ENCODE peak calls at places on chromosomes 4 and X, in four cellular contexts. One of them, this sample, is unnamed. For H4K20me1, the result is how much of the 10 kb centered on the place peaks cover.

GRCh38 chr4:169225058-169225751 is 45.6 kb downstream of the SH3RF1 start:
- DNase-seq in GM23338: no peak
- DNase-seq in OCI-LY7: no peak
- DNase-seq in PC-3: peak
- DNase-seq in this sample: no peak

GRCh38 chr4:138259801-138260200 is 17.7 kb upstream of the SLC7A11 start:
- DNase-seq in GM23338: no peak
- DNase-seq in OCI-LY7: no peak
- DNase-seq in PC-3: peak
- DNase-seq in this sample: no peak

GRCh38 chr4:188623314-188623854 is 484.1 kb downstream of the TRIML1 start:
- DNase-seq in GM23338: no peak
- DNase-seq in OCI-LY7: no peak
- DNase-seq in PC-3: no peak
- DNase-seq in this sample: no peak

GRCh38 chrX:51891821-51892551 is 1.4 kb upstream of the MAGED1 start:
- DNase-seq in GM23338: peak
- DNase-seq in OCI-LY7: peak
- DNase-seq in PC-3: no peak
- DNase-seq in this sample: no peak

GRCh38 chr4:77833158-77833724 is 14.1 kb upstream of the CNOT6L start:
- DNase-seq in GM23338: no peak
- DNase-seq in OCI-LY7: no peak
- DNase-seq in PC-3: no peak
- DNase-seq in this sample: no peak

GRCh38 chr4:112425823-112426222 is 90.2 kb downstream of the NEUROG2 start:
- DNase-seq in GM23338: no peak
- DNase-seq in OCI-LY7: no peak
- DNase-seq in PC-3: no peak
- DNase-seq in this sample: no peak

GRCh38 chrX:19332983-19333382 is 10.7 kb upstream of the PDHA1 start:
- DNase-seq in GM23338: peak
- DNase-seq in OCI-LY7: no peak
- DNase-seq in PC-3: no peak
- DNase-seq in this sample: no peak

GRCh38 chr4:147498031-147498700 is 17.3 kb downstream of the EDNRA start:
- DNase-seq in GM23338: no peak
- DNase-seq in OCI-LY7: no peak
- DNase-seq in PC-3: peak
- DNase-seq in this sample: no peak

GRCh38 chr4:1758306-1759121 is 34.6 kb upstream of the FGFR3 start:
- DNase-seq in GM23338: no peak
- DNase-seq in OCI-LY7: no peak
- DNase-seq in PC-3: no peak
- DNase-seq in this sample: no peak

GRCh38 chr4:146243141-146243882 is 29.0 kb downstream of the REELD1 start:
- DNase-seq in GM23338: peak
- DNase-seq in OCI-LY7: peak
- DNase-seq in PC-3: peak
- DNase-seq in this sample: no peak

GRCh38 chrX:105302246-105302645 is 81.8 kb upstream of the TEX13A start:
- DNase-seq in GM23338: no peak
- DNase-seq in OCI-LY7: no peak
- DNase-seq in PC-3: peak
- DNase-seq in this sample: no peak

GRCh38 chr4:184287697-184288255 is 70.1 kb upstream of the ENPP6 start:
- DNase-seq in GM23338: peak
- DNase-seq in OCI-LY7: peak
- DNase-seq in PC-3: peak
- DNase-seq in this sample: peak

GRCh38 chr4:41661447-41662076 is 87.0 kb downstream of the PHOX2B start:
- DNase-seq in GM23338: peak
- DNase-seq in OCI-LY7: peak
- DNase-seq in PC-3: peak
- DNase-seq in this sample: peak

GRCh38 chr4:26459054-26459755 is 31.1 kb downstream of the CCKAR start:
- DNase-seq in GM23338: peak
- DNase-seq in OCI-LY7: peak
- DNase-seq in PC-3: peak
- DNase-seq in this sample: peak

GRCh38 chr4:28690890-28691289 is 1830.2 kb downstream of the STIM2 start:
- DNase-seq in GM23338: no peak
- DNase-seq in OCI-LY7: no peak
- DNase-seq in PC-3: no peak
- DNase-seq in this sample: no peak

GRCh38 chr4:56739104-56739777 is 58.1 kb upstream of the HOPX start:
- DNase-seq in GM23338: no peak
- DNase-seq in OCI-LY7: no peak
- DNase-seq in PC-3: peak
- DNase-seq in this sample: no peak

GRCh38 chrX:66005832-66006449 is 33.9 kb downstream of the VSIG4 start:
- DNase-seq in GM23338: no peak
- DNase-seq in OCI-LY7: no peak
- DNase-seq in PC-3: no peak
- DNase-seq in this sample: no peak

GRCh38 chrX:107716045-107716684 is 59.4 kb downstream of the TSC22D3 start:
- DNase-seq in GM23338: peak
- DNase-seq in OCI-LY7: peak
- DNase-seq in PC-3: peak
- DNase-seq in this sample: peak

GRCh38 chrX:46838974-46839480 is 2.2 kb downstream of the RP2 start:
- DNase-seq in GM23338: no peak
- DNase-seq in OCI-LY7: no peak
- DNase-seq in PC-3: no peak
- DNase-seq in this sample: no peak

GRCh38 chr4:27010334-27010940 is 149.8 kb downstream of the STIM2 start:
- DNase-seq in GM23338: peak
- DNase-seq in OCI-LY7: peak
- DNase-seq in PC-3: peak
- DNase-seq in this sample: peak

GRCh38 chr4:41209187-41209586 is 5.2 kb downstream of the APBB2 start:
- DNase-seq in GM23338: no peak
- DNase-seq in OCI-LY7: no peak
- DNase-seq in PC-3: no peak
- DNase-seq in this sample: no peak

GRCh38 chr4:124694961-124695598 is 17.5 kb downstream of the ANKRD50 start:
- DNase-seq in GM23338: no peak
- DNase-seq in OCI-LY7: no peak
- DNase-seq in PC-3: no peak
- DNase-seq in this sample: no peak

GRCh38 chr4:76055005-76055404 is 19.1 kb upstream of the CXCL11 start:
- DNase-seq in GM23338: no peak
- DNase-seq in OCI-LY7: peak
- DNase-seq in PC-3: no peak
- DNase-seq in this sample: peak

GRCh38 chrX:53481093-53481492 is 46.9 kb upstream of the HSD17B10 start:
- DNase-seq in GM23338: peak
- DNase-seq in OCI-LY7: no peak
- DNase-seq in PC-3: peak
- DNase-seq in this sample: no peak
- TF ChIP-seq EZH2phosphoT487 in GM23338: no peak
- TF ChIP-seq EZH2phosphoT487 in OCI-LY7: no peak
- TF ChIP-seq EZH2phosphoT487 in PC-3: no peak
- TF ChIP-seq EZH2phosphoT487 in this sample: no peak

GRCh38 chr4:152537881-152538280 is 2.0 kb upstream of the FBXW7 start:
- DNase-seq in GM23338: no peak
- DNase-seq in OCI-LY7: no peak
- DNase-seq in PC-3: no peak
- DNase-seq in this sample: no peak
- H4K20me1 ChIP-seq in GM23338: under half
- H4K20me1 ChIP-seq in OCI-LY7: under half
- H4K20me1 ChIP-seq in PC-3: under half
- H4K20me1 ChIP-seq in this sample: under half

DNA sequence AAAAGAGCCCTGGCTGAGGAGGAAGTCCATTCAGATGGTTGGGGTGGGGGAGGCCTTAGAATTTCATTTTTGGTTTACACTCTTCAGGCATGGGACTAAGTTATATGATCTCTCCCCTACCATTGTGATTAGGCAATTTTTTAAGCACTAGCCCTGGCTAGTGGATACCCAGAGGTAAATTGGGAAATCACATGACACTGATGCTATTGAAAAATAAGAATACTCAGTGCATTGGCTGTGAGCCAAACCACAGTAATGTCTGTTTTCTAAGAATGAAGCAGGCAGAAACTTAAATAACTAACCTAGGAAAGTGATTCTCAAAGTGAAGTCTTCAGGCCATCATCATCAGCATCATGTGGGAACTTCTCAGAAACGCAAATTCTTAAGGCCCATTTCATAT is 149.7 kb downstream of the RRAGB start:
- DNase-seq in GM23338: no peak
- DNase-seq in OCI-LY7: no peak
- DNase-seq in PC-3: peak
- DNase-seq in this sample: peak
- TF ChIP-seq EZH2phosphoT487 in GM23338: no peak
- TF ChIP-seq EZH2phosphoT487 in OCI-LY7: no peak
- TF ChIP-seq EZH2phosphoT487 in PC-3: no peak
- TF ChIP-seq EZH2phosphoT487 in this sample: no peak

DNA sequence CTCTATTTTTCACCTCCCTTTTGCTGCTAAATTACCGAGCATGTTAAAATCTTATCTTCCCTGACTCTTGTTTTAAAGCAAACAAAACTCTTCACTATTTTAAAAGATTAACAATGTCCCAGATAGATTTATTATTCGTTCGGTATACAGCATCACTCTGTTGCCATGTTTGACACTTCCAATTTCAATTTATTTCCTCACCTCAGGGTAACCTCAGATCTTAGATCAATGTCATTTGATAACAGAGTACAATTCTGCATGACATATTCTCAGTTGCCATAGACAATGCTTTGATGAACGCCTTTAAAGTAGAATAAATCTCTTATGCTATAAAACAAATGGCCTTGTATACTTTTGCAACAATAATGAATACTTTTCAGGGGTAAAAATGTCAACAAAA is 1078.1 kb upstream of the IGFBP7 start:
- DNase-seq in GM23338: no peak
- DNase-seq in OCI-LY7: no peak
- DNase-seq in PC-3: no peak
- DNase-seq in this sample: no peak
- H4K20me1 ChIP-seq in GM23338: under half
- H4K20me1 ChIP-seq in OCI-LY7: under half
- H4K20me1 ChIP-seq in PC-3: under half
- H4K20me1 ChIP-seq in this sample: under half

GRCh38 chrX:37993857-37994619 is 12.3 kb upstream of the SYTL5 start:
- DNase-seq in GM23338: peak
- DNase-seq in OCI-LY7: peak
- DNase-seq in PC-3: peak
- DNase-seq in this sample: peak
- TF ChIP-seq EZH2phosphoT487 in GM23338: no peak
- TF ChIP-seq EZH2phosphoT487 in OCI-LY7: no peak
- TF ChIP-seq EZH2phosphoT487 in PC-3: no peak
- TF ChIP-seq EZH2phosphoT487 in this sample: no peak

DNA sequence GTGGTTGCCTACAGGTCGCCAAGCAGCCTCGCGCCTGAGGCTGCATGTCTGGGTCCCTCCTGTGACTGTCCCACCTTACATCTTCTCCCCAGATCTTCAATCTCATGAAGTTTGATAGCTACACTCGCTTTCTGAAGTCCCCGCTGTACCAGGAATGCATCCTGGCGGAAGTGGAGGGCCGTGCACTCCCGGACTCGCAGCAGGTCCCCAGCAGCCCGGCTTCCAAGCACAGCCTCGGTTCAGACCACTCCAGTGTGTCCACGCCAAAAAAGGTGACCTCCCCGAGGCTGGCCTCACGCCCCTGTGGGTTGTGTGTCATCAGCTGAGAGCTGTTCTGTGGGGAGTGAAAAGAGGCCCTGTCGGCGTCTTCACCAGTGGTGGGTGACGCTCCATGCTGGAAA is 24.9 kb upstream of the HGFAC start:
- DNase-seq in GM23338: no peak
- DNase-seq in OCI-LY7: no peak
- DNase-seq in PC-3: no peak
- DNase-seq in this sample: no peak
- H4K20me1 ChIP-seq in GM23338: under half
- H4K20me1 ChIP-seq in OCI-LY7: under half
- H4K20me1 ChIP-seq in PC-3: under half
- H4K20me1 ChIP-seq in this sample: under half